ENCODE peak calls at places on chromosomes 2 and 18, in six cellular contexts. O is tibial nerve, U is endothelial cell of umbilical vein, A is left ventricle myocardium inferior, S is GM23338, E is cardiac muscle cell. J is an unnamed sample.
A peak's percentile ranks its signal among the peaks of the same experiment; 100 is the strongest.

GRCh38 chr2:26274058-26274613 is 29.4 kb downstream of the HADHB start:
- DNase-seq in O (peak; percentile 87), U (peak; percentile 97), A (no peak), S (no peak), E (no peak), J (peak; percentile 46)

GRCh38 chr2:46836295-46837111 is 79.1 kb downstream of the MCFD2 start:
- DNase-seq in O (no peak), U (no peak), A (no peak), S (no peak), E (no peak), J (no peak)

GRCh38 chr2:27428978-27429541 is 629 bp downstream of the NRBP1 start:
- DNase-seq in O (peak; percentile 27), U (peak; percentile 90), A (peak; percentile 86), S (peak; percentile 89), E (peak; percentile 89), J (peak; percentile 45)

GRCh38 chr2:37627715-37628114 is 43.7 kb downstream of the CDC42EP3 start:
- DNase-seq in O (no peak), U (no peak), A (no peak), S (no peak), E (no peak), J (no peak)

GRCh38 chr2:237697586-237698337 is 70.4 kb downstream of the LRRFIP1 start:
- DNase-seq in O (no peak), U (peak; percentile 71), A (no peak), S (peak; percentile 49), E (no peak), J (no peak)

GRCh38 chr2:1731512-1731962 is 12.8 kb downstream of the PXDN start:
- DNase-seq in O (no peak), U (no peak), A (peak; percentile 17), S (no peak), E (no peak), J (no peak)

GRCh38 chr18:38847326-38847725 is 1281.7 kb upstream of the CELF4 start:
- DNase-seq in O (no peak), U (no peak), A (no peak), S (no peak), E (no peak), J (no peak)

GRCh38 chr2:1856922-1857321 is 112.6 kb upstream of the PXDN start:
- DNase-seq in O (no peak), U (no peak), A (no peak), S (no peak), E (no peak), J (no peak)

DNA sequence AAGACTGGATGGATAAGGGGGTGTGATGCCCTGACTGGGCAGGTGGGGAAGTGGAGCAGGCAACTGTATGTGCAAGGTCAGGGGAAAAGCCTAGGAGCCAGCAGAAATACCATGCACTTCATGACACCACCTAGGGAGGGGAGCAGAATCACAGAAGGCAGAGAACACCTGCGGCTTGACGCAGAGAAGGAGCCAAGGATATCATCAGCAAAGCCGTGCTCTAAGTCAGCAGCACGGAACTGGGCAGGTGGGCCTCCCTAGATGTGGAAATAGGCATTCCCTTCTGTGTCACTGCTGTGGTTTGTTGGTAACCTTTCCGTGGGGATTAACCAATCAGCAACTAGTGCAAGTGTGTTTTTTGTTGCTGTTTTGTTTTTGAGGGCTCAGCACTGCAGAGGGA is 41.3 kb downstream of the HDLBP start:
- DNase-seq in O (no peak), U (no peak), A (no peak), S (peak; percentile 42), E (no peak), J (no peak)
- TF ChIP-seq CTCF in O (no peak), U (no peak), A (no peak), S (no peak), E (no peak), J (no peak)

GRCh38 chr2:54944724-54945326 is 105.4 kb downstream of the RTN4 start:
- DNase-seq in O (no peak), U (no peak), A (no peak), S (no peak), E (no peak), J (no peak)
- H3K27ac ChIP-seq in O (no peak overlapping the region), U (no peak overlapping the region), A (no peak overlapping the region), S (no peak overlapping the region), E (no peak overlapping the region), J (peak overlapping the region; percentile 49)

GRCh38 chr18:51070545-51070944 is 40.5 kb downstream of the SMAD4 start:
- DNase-seq in O (no peak), U (no peak), A (no peak), S (no peak), E (no peak), J (no peak)
- H3K36me3 ChIP-seq in O (no peaks in the 10 kb centered on the region), U (no peaks in the 10 kb centered on the region), A (peaks cover 48% of the 10 kb centered on the region), S (peaks cover 14% of the 10 kb centered on the region), E (peaks cover 40% of the 10 kb centered on the region), J (peaks cover 3% of the 10 kb centered on the region)

DNA sequence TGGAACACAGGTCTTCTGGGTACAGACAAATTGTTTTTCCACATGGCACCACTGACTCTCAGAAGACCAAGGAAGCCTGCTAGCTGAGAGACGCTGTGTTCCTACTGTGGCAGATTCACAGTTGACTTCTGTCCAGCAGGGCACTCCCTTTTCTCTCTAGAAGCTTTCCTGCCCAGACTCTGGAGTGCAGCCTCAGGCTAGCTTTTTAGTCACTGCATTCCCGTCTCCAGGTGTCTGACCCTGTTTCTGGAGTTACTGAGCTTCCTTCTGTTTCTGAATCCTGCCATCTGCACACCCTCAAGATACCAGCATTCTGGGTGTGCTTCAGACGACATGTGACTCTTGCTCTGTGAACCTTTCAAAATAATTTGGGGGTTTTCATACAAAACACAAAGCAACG is 125.1 kb downstream of the TMEM200C start:
- DNase-seq in O (no peak), U (no peak), A (no peak), S (no peak), E (peak; percentile 13), J (no peak)
- TF ChIP-seq CTCF in O (no peak), U (no peak), A (no peak), S (no peak), E (no peak), J (no peak)

DNA sequence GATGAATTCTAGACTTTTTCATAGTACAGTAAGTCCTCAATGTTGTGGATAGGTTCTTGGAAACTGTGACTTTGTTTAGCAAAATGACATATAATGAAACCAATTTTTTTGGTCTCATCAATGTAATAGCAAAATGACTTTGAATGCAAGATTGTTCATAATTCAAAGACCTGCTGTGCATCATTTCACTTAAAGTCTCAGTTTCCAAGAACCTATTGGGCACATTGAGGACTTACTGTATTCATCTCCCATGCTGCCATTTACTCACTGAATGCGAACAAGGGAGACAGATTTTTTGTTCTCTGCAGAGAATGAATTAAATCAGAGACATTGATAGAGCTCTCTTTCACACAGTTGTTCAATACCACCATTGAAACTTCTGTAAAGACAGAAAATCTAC is 153.6 kb downstream of the TRABD2A start:
- DNase-seq in O (no peak), U (no peak), A (no peak), S (no peak), E (no peak), J (no peak)
- H3K27ac ChIP-seq in O (no peak overlapping the region), U (no peak overlapping the region), A (no peak overlapping the region), S (no peak overlapping the region), E (no peak overlapping the region), J (no peak overlapping the region)

GRCh38 chr18:22173928-22174301 is 4.5 kb downstream of the GATA6 start:
- DNase-seq in O (no peak), U (peak; percentile 66), A (no peak), S (peak; percentile 49), E (peak; percentile 32), J (no peak)
- H3K36me3 ChIP-seq in O (no peaks in the 10 kb centered on the region), U (no peaks in the 10 kb centered on the region), A (peaks cover 41% of the 10 kb centered on the region), S (no peaks in the 10 kb centered on the region), E (peaks cover 42% of the 10 kb centered on the region), J (peaks cover 21% of the 10 kb centered on the region)

DNA sequence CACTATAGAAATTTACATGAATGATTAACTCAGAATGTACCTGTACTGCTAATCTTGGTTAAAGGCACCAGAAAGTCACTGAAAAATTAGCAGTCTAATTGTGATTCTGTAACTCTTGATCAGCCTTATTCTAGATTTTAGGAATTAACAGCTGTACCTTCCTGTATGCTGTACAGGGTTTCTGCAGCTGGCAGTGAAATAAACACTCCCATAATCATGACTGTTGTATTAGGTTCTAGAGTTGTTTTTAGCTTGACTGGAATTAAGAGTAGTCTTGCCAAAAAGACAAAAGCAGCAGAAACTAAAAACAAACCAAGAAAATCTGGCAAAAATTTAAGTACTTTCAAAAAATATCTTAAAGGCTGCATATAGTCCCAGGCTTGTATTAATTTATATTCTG is 103.5 kb downstream of the SOS1 start:
- DNase-seq in O (no peak), U (no peak), A (no peak), S (no peak), E (no peak), J (no peak)
- TF ChIP-seq CTCF in O (no peak), U (no peak), A (no peak), S (no peak), E (no peak), J (no peak)

GRCh38 chr2:218274586-218274985 is 4.3 kb downstream of the PNKD start:
- DNase-seq in O (no peak), U (no peak), A (no peak), S (no peak), E (no peak), J (no peak)
- H3K27ac ChIP-seq in O (peak overlapping the region; percentile 24), U (no peak overlapping the region), A (peak overlapping the region; percentile 88), S (no peak overlapping the region), E (no peak overlapping the region), J (peak overlapping the region; percentile 81)

GRCh38 chr2:134273240-134273983 is 19.5 kb downstream of the MGAT5 start:
- DNase-seq in O (no peak), U (no peak), A (no peak), S (no peak), E (no peak), J (no peak)
- H3K36me3 ChIP-seq in O (no peaks in the 10 kb centered on the region), U (no peaks in the 10 kb centered on the region), A (peaks cover 10% of the 10 kb centered on the region), S (no peaks in the 10 kb centered on the region), E (no peaks in the 10 kb centered on the region), J (no peaks in the 10 kb centered on the region)

DNA sequence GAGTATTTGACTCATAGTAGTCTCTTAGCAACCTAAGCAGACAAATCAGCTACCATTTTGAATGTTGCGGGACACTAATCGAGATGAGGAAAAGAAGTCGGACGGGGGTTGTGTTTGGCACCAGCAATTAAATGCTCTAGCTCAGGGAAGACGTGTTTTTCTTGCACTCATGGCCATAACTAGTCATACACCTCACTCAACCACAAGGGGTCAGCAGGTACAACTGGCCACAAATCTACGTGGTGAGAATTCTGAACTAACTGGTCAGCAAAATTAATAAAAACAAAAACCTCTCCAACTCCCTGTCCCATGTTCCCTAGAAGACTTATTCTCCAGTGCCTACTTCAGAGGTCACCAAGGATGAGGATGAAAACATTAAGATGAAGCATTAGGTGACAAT is 1467.8 kb downstream of the DPP10 start:
- DNase-seq in O (no peak), U (no peak), A (no peak), S (peak; percentile 61), E (peak; percentile 42), J (no peak)
- TF ChIP-seq CTCF in O (no peak), U (no peak), A (no peak), S (peak; percentile 62), E (no peak), J (no peak)